ENCODE peak calls at places on chromosomes 5 and 9, in six cellular contexts. H is stimulated activated naive CD8-positive, alpha-beta T cell treated with anti-CD3 and anti-CD28 coated beads, Interleukin-15, Interleukin-2, amounts not matched to agents 100 U/mL and 50 U/mL, for 24 hours; B is NCI-H1417; X is fibroblast of pulmonary artery; O is T-cell; M is chondrocyte. J is an unnamed sample.

GRCh38 chr9:32384364-32385134 is at the start of gene ACO1:
- DNase-seq in H (peak), B (peak), X (peak), O (peak), M (peak), J (peak)

GRCh38 chr9:1170918-1171317 is 120.8 kb downstream of the DMRT2 start:
- DNase-seq in H (no peak), B (no peak), X (no peak), O (no peak), M (no peak), J (no peak)

GRCh38 chr9:71765693-71766092 is 2.6 kb downstream of the CEMIP2 start:
- DNase-seq in H (peak), B (no peak), X (peak), O (no peak), M (no peak), J (no peak)

GRCh38 chr9:123327697-123328100 is 28.3 kb upstream of the CRB2 start:
- DNase-seq in H (no peak), B (no peak), X (no peak), O (no peak), M (no peak), J (no peak)

GRCh38 chr5:133977161-133977787 is 8.8 kb upstream of the C5orf15 start:
- DNase-seq in H (no peak), B (no peak), X (no peak), O (no peak), M (no peak), J (no peak)

GRCh38 chr5:153523196-153523595 is 32.7 kb downstream of the GRIA1 start:
- DNase-seq in H (no peak), B (no peak), X (peak), O (no peak), M (no peak), J (no peak)

GRCh38 chr5:84231390-84231789 is 153.3 kb downstream of the EDIL3 start:
- DNase-seq in H (no peak), B (no peak), X (no peak), O (no peak), M (no peak), J (no peak)

GRCh38 chr5:74337252-74338100 is 303.1 kb downstream of the ENC1 start:
- DNase-seq in H (no peak), B (no peak), X (no peak), O (no peak), M (no peak), J (no peak)

GRCh38 chr9:101485873-101486692 is 47.6 kb upstream of the RNF20 start:
- DNase-seq in H (no peak), B (peak), X (peak), O (no peak), M (peak), J (peak)

GRCh38 chr9:93058357-93059096 is at the start of gene SUSD3:
- DNase-seq in H (peak), B (no peak), X (peak), O (peak), M (no peak), J (peak)

GRCh38 chr5:149265559-149265958 is 6.1 kb upstream of the AFAP1L1 start:
- DNase-seq in H (no peak), B (no peak), X (peak), O (no peak), M (no peak), J (peak)

GRCh38 chr9:34097865-34098264 is 28.6 kb downstream of the DCAF12 start:
- DNase-seq in H (no peak), B (no peak), X (no peak), O (no peak), M (no peak), J (no peak)

GRCh38 chr5:1113805-1114586 is 2.1 kb upstream of the SLC12A7 start:
- DNase-seq in H (no peak), B (no peak), X (no peak), O (no peak), M (no peak), J (no peak)

GRCh38 chr5:132461235-132461634 is 29.3 kb downstream of the IRF1 start:
- DNase-seq in H (no peak), B (no peak), X (no peak), O (no peak), M (no peak), J (no peak)

GRCh38 chr9:93097496-93098205 is 1.6 kb downstream of the CARD19 start:
- DNase-seq in H (no peak), B (no peak), X (no peak), O (no peak), M (peak), J (no peak)

GRCh38 chr5:3348576-3349535 is 246.8 kb upstream of the IRX1 start:
- DNase-seq in H (no peak), B (no peak), X (no peak), O (no peak), M (peak), J (no peak)

GRCh38 chr9:98573749-98574278 is 134.9 kb downstream of the GABBR2 start:
- DNase-seq in H (no peak), B (no peak), X (no peak), O (no peak), M (no peak), J (no peak)

GRCh38 chr9:135379540-135380267 is 99.9 kb upstream of the PPP1R26 start:
- DNase-seq in H (no peak), B (no peak), X (no peak), O (no peak), M (no peak), J (no peak)

GRCh38 chr5:178309271-178310008 is 76.8 kb upstream of the PHYKPL start:
- DNase-seq in H (no peak), B (no peak), X (no peak), O (no peak), M (peak), J (peak)

GRCh38 chr9:122219856-122220672 is 8.7 kb downstream of the LHX6 start:
- DNase-seq in H (no peak), B (no peak), X (peak), O (no peak), M (no peak), J (no peak)

GRCh38 chr9:97770808-97771372 is 73.8 kb upstream of the XPA start:
- DNase-seq in H (no peak), B (no peak), X (no peak), O (no peak), M (no peak), J (no peak)

GRCh38 chr5:126178521-126178920 is 244.7 kb upstream of the GRAMD2B start:
- DNase-seq in H (no peak), B (no peak), X (peak), O (no peak), M (no peak), J (no peak)

GRCh38 chr5:2864515-2864914 is 113.0 kb upstream of the IRX2 start:
- DNase-seq in H (no peak), B (no peak), X (no peak), O (no peak), M (no peak), J (no peak)

GRCh38 chr5:53355930-53356329 is 124.5 kb upstream of the FST start:
- DNase-seq in H (no peak), B (no peak), X (no peak), O (no peak), M (no peak), J (no peak)